ENCODE peak calls at places on chromosomes 2 and 18, in five cellular contexts. G is suprapubic skin, C is HepG2, I is tibial nerve, F is transverse colon. S is an unnamed sample.

GRCh38 chr2:61670591-61671503 is 132.7 kb upstream of the XPO1 start:
- DNase-seq in G (no peak), C (no peak), I (peak), F (peak), S (peak)

GRCh38 chr2:29317801-29318485 is 202.7 kb downstream of the CLIP4 start:
- DNase-seq in G (no peak), C (no peak), I (peak), F (no peak), S (no peak)

GRCh38 chr18:37483221-37483971 is 82.2 kb downstream of the CELF4 start:
- DNase-seq in G (no peak), C (no peak), I (no peak), F (no peak), S (no peak)

GRCh38 chr2:238134393-238134785 is 4.1 kb upstream of the KLHL30 start:
- DNase-seq in G (no peak), C (no peak), I (no peak), F (no peak), S (no peak)

GRCh38 chr2:54665436-54665856 is 58.0 kb upstream of the EML6 start:
- DNase-seq in G (no peak), C (peak), I (peak), F (peak), S (peak)

GRCh38 chr2:208033701-208034502 is 8.6 kb upstream of the PLEKHM3 start:
- DNase-seq in G (no peak), C (peak), I (no peak), F (peak), S (peak)

GRCh38 chr2:230934291-230935131 is 9.5 kb upstream of the GPR55 start:
- DNase-seq in G (no peak), C (no peak), I (no peak), F (no peak), S (peak)

GRCh38 chr2:168278424-168278888 is 31.1 kb upstream of the STK39 start:
- DNase-seq in G (no peak), C (peak), I (no peak), F (peak), S (peak)

GRCh38 chr2:66508358-66509071 is 73.6 kb downstream of the MEIS1 start:
- DNase-seq in G (no peak), C (no peak), I (no peak), F (no peak), S (no peak)

GRCh38 chr2:88187038-88187676 is 17.0 kb downstream of the THNSL2 start:
- DNase-seq in G (no peak), C (peak), I (peak), F (peak), S (peak)

GRCh38 chr18:8081872-8082553 is 514.9 kb downstream of the PTPRM start:
- DNase-seq in G (no peak), C (no peak), I (no peak), F (no peak), S (no peak)

GRCh38 chr2:208545398-208546042 is 138.9 kb downstream of the PTH2R start:
- DNase-seq in G (no peak), C (no peak), I (no peak), F (peak), S (no peak)

GRCh38 chr18:70200286-70200685 is 5.2 kb downstream of the RTTN start:
- DNase-seq in G (no peak), C (no peak), I (no peak), F (no peak), S (no peak)

GRCh38 chr2:190656301-190656700 is 7.4 kb downstream of the NAB1 start:
- DNase-seq in G (no peak), C (no peak), I (no peak), F (no peak), S (no peak)

GRCh38 chr2:21599417-21599816 is 475.6 kb downstream of the TDRD15 start:
- DNase-seq in G (no peak), C (no peak), I (no peak), F (no peak), S (no peak)

GRCh38 chr2:198930170-198930569 is 527.6 kb downstream of the SATB2 start:
- DNase-seq in G (no peak), C (no peak), I (no peak), F (no peak), S (no peak)

GRCh38 chr2:48566582-48566981 is 36.6 kb downstream of the STON1 start:
- DNase-seq in G (no peak), C (peak), I (no peak), F (no peak), S (no peak)

GRCh38 chr2:36609507-36609906 is 11.5 kb upstream of the FEZ2 start:
- DNase-seq in G (no peak), C (no peak), I (no peak), F (no peak), S (no peak)

GRCh38 chr2:120253021-120253882 is 600 bp downstream of the RALB start:
- DNase-seq in G (peak), C (peak), I (peak), F (peak), S (peak)

GRCh38 chr2:127001751-127002150 is 103.1 kb downstream of the TEX51 start:
- DNase-seq in G (no peak), C (no peak), I (no peak), F (no peak), S (no peak)

GRCh38 chr2:238102865-238103264 is 2.7 kb downstream of the ESPNL start:
- DNase-seq in G (no peak), C (no peak), I (no peak), F (no peak), S (peak)

GRCh38 chr2:119142822-119143221 is 15.7 kb downstream of the C1QL2 start:
- DNase-seq in G (no peak), C (peak), I (no peak), F (no peak), S (no peak)

GRCh38 chr2:200406379-200406778 is 99.9 kb downstream of the SPATS2L start:
- DNase-seq in G (no peak), C (peak), I (no peak), F (no peak), S (no peak)

GRCh38 chr2:24490674-24491625 is at the start of gene NCOA1:
- DNase-seq in G (peak), C (peak), I (peak), F (peak), S (peak)
- TF ChIP-seq POLR2A in G (no peak), C (peak), I (peak), F (no peak), S (no peak)

DNA sequence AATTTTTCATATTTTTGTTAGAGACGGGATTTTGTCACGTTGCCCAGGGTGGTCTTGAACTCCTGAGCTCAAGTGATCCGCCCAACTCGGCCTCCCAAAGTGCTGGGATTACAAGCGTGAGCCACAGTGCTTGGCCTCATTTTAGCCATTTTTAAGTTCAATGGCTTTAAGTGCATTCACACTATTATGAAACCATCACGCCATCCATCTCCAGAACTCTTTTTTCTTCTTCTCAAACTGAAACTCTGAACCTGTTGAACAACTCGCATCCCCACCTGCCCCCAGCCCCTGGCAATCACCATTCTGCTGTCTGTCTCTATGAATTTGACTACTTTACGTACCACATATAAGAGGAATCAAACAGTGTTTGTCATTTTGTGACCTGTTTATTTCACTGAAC is 31.3 kb upstream of the ASB18 start:
- DNase-seq in G (no peak), C (no peak), I (no peak), F (no peak), S (no peak)
- TF ChIP-seq EP300 in G (no peak), C (no peak), I (no peak), F (no peak), S (no peak)

GRCh38 chr18:12327510-12328178 is 19.6 kb downstream of the TUBB6 start:
- DNase-seq in G (peak), C (peak), I (peak), F (peak), S (peak)
- TF ChIP-seq POLR2A in G (no peak), C (no peak), I (no peak), F (no peak), S (no peak)

GRCh38 chr2:99984781-99985525 is 157.4 kb downstream of the AFF3 start:
- DNase-seq in G (no peak), C (no peak), I (no peak), F (no peak), S (no peak)
- TF ChIP-seq EP300 in G (no peak), C (no peak), I (no peak), F (no peak), S (no peak)

DNA sequence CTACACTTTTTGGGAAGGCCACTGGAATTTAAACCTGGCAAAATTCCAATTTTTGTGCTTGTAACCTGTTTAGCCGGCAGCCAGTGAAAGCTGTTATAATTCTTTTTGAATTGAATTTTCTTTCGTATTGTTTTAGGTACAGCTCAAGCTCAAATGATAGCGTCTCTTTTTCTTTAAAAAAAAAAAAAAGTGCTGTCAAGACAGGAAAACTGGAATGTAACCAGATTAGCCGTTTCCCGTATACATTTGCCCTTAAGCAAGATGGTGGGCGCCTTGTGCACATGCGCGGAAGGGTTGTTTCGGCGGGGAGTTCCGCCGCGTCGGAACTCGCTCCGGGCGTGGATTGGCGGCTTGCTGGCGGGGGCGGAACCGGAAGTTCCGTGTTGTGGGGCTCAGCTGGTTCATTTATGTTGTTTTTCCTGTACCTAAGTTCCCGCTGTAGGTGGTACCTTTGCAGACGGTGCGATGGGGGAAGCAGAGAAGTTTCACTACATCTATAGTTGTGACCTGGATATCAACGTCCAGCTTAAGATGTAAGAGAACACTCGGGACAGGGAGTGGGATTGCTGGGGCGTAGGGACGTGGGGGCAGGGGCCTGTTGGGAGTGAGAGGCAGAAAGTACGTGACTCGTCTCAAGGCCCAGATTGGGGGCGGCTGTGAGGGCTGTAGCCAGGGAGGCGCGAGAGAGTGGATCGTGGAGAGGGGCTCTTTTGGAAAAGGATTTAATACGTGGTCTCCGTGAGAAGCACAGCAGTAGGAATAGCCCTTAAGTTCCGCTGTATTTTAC is at the start of gene PIK3C3:
- DNase-seq in G (peak), C (peak), I (peak), F (peak), S (peak)
- TF ChIP-seq POLR2A in G (no peak), C (peak), I (no peak), F (peak), S (no peak)

GRCh38 chr2:37711308-37711731 is 39.9 kb upstream of the CDC42EP3 start:
- DNase-seq in G (no peak), C (no peak), I (no peak), F (peak), S (no peak)

GRCh38 chr2:37707393-37707792 is 36.0 kb upstream of the CDC42EP3 start:
- DNase-seq in G (no peak), C (no peak), I (no peak), F (no peak), S (no peak)

GRCh38 chr2:37718515-37719161 is 47.2 kb upstream of the CDC42EP3 start:
- DNase-seq in G (no peak), C (no peak), I (no peak), F (no peak), S (no peak)

GRCh38 chr2:37711831-37712230 is 40.4 kb upstream of the CDC42EP3 start:
- DNase-seq in G (no peak), C (no peak), I (no peak), F (no peak), S (no peak)

GRCh38 chr2:37713258-37713700 is 41.8 kb upstream of the CDC42EP3 start:
- DNase-seq in G (no peak), C (no peak), I (no peak), F (no peak), S (no peak)
- TF ChIP-seq EP300 in G (no peak), C (no peak), I (no peak), F (no peak), S (no peak)

DNA sequence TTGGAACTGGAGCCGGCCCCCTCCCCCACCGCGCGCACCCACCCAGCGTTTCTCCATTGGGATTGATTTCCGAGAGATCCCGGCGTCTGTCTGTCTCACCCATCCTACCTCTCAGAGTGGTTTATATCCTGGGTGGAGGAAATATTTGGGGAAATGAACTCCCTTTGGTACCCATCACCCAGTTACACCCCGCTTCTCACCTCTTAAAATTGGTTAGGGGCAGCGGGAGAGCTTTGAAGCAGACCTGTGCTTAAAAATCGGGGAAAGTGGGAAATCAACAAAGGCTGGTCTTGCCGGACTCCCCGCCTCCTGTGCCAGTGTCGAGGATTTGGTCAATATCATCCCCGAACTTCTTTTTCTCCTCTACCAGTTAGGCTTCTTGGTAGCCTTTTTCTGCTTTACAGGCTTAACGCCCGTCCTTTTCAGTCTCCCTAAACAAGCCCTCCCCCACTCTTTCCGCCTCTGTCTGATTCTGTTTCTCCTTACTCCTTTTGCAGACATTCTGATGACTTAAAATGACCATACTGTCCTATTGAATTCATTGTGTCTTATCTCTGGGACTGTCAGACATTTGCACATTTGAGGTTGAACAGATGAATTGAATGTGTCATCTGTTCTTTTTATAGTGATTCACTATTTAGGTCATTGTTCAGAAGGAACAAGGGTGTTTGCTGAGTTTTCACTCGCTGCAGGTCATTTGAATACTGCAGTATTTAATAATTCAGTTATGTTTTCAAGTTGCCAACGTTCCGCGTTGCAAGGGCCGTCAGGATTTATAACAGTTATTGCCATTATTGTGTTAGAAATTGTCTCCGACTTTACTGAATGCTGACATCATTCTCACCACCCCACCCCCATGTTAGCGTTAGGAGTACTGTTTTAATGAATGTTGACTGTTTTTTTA is 934 bp downstream of the ITGAV start:
- DNase-seq in G (no peak), C (peak), I (peak), F (peak), S (no peak)
- TF ChIP-seq POLR2A in G (no peak), C (no peak), I (no peak), F (no peak), S (no peak)